ENCODE peak calls at places on chromosomes 11 and 22, in six cellular contexts. One of them, this sample, is unnamed.
A peak's percentile ranks its signal among the peaks of the same experiment; 100 is the strongest.

GRCh38 chr11:11876458-11876857 is 34.7 kb downstream of the USP47 start:
- DNase-seq in EL: no peak
- DNase-seq in activated CD4-positive, alpha-beta memory T cell treated with anti-CD3 and anti-CD28 coated beads for 36 hours: no peak
- DNase-seq in NCI-H82: peak; percentile 25
- DNase-seq in NCI-H2081: no peak
- DNase-seq in mesothelial cell of epicardium: no peak
- DNase-seq in this sample: no peak

GRCh38 chr11:120441592-120441991 is 70.0 kb upstream of the GRIK4 start:
- DNase-seq in EL: no peak
- DNase-seq in activated CD4-positive, alpha-beta memory T cell treated with anti-CD3 and anti-CD28 coated beads for 36 hours: no peak
- DNase-seq in NCI-H82: no peak
- DNase-seq in NCI-H2081: no peak
- DNase-seq in mesothelial cell of epicardium: no peak
- DNase-seq in this sample: no peak

GRCh38 chr11:73974611-73975478 is 7.8 kb downstream of the UCP2 start:
- DNase-seq in EL: no peak
- DNase-seq in activated CD4-positive, alpha-beta memory T cell treated with anti-CD3 and anti-CD28 coated beads for 36 hours: no peak
- DNase-seq in NCI-H82: no peak
- DNase-seq in NCI-H2081: no peak
- DNase-seq in mesothelial cell of epicardium: no peak
- DNase-seq in this sample: no peak

GRCh38 chr22:37275622-37276021 is 6.7 kb upstream of the CYTH4 start:
- DNase-seq in EL: no peak
- DNase-seq in activated CD4-positive, alpha-beta memory T cell treated with anti-CD3 and anti-CD28 coated beads for 36 hours: peak; percentile 89
- DNase-seq in NCI-H82: no peak
- DNase-seq in NCI-H2081: no peak
- DNase-seq in mesothelial cell of epicardium: no peak
- DNase-seq in this sample: no peak

GRCh38 chr11:44138286-44138685 is 42.8 kb downstream of the EXT2 start:
- DNase-seq in EL: peak; percentile 40
- DNase-seq in activated CD4-positive, alpha-beta memory T cell treated with anti-CD3 and anti-CD28 coated beads for 36 hours: no peak
- DNase-seq in NCI-H82: no peak
- DNase-seq in NCI-H2081: no peak
- DNase-seq in mesothelial cell of epicardium: no peak
- DNase-seq in this sample: no peak

GRCh38 chr11:128924109-128924508 is 18.6 kb downstream of the TP53AIP1 start:
- DNase-seq in EL: no peak
- DNase-seq in activated CD4-positive, alpha-beta memory T cell treated with anti-CD3 and anti-CD28 coated beads for 36 hours: no peak
- DNase-seq in NCI-H82: no peak
- DNase-seq in NCI-H2081: no peak
- DNase-seq in mesothelial cell of epicardium: no peak
- DNase-seq in this sample: no peak

GRCh38 chr11:85740464-85741400 is 54.7 kb upstream of the CCDC89 start:
- DNase-seq in EL: peak; percentile 48
- DNase-seq in activated CD4-positive, alpha-beta memory T cell treated with anti-CD3 and anti-CD28 coated beads for 36 hours: no peak
- DNase-seq in NCI-H82: no peak
- DNase-seq in NCI-H2081: no peak
- DNase-seq in mesothelial cell of epicardium: no peak
- DNase-seq in this sample: no peak

GRCh38 chr11:128604723-128605122 is 17.4 kb upstream of the ETS1 start:
- DNase-seq in EL: no peak
- DNase-seq in activated CD4-positive, alpha-beta memory T cell treated with anti-CD3 and anti-CD28 coated beads for 36 hours: no peak
- DNase-seq in NCI-H82: no peak
- DNase-seq in NCI-H2081: peak; percentile 21
- DNase-seq in mesothelial cell of epicardium: no peak
- DNase-seq in this sample: no peak

This sample was measured in CMK.